ENCODE peak calls at places on chromosomes 2 and 18, in eight cellular contexts. One of them, this sample, is unnamed.

GRCh38 chr2:240605867-240606743 is 19.2 kb upstream of the GPR35 start:
- DNase-seq in IMR-90: no peak
- DNase-seq in OCI-LY7: no peak
- DNase-seq in A549: no peak
- DNase-seq in endothelial cell of umbilical vein: no peak
- DNase-seq in H9: no peak
- DNase-seq in HCT116: no peak
- DNase-seq in PC-9: no peak
- DNase-seq in this sample: peak

GRCh38 chr2:24400207-24400907 is 40.0 kb upstream of the ITSN2 start:
- DNase-seq in IMR-90: no peak
- DNase-seq in H9: no peak
- DNase-seq in PC-9: no peak
- DNase-seq in A549: no peak
- DNase-seq in HCT116: no peak
- DNase-seq in OCI-LY7: no peak
- DNase-seq in endothelial cell of umbilical vein: no peak
- DNase-seq in this sample: no peak

GRCh38 chr2:103788875-103789715 is 1027.3 kb downstream of the TMEM182 start:
- DNase-seq in OCI-LY7: no peak
- DNase-seq in endothelial cell of umbilical vein: no peak
- DNase-seq in IMR-90: no peak
- DNase-seq in PC-9: no peak
- DNase-seq in HCT116: no peak
- DNase-seq in A549: no peak
- DNase-seq in H9: peak
- DNase-seq in this sample: no peak

GRCh38 chr2:105747997-105748396 is 3.3 kb downstream of the NCK2 start:
- DNase-seq in HCT116: no peak
- DNase-seq in PC-9: no peak
- DNase-seq in OCI-LY7: no peak
- DNase-seq in H9: no peak
- DNase-seq in IMR-90: peak
- DNase-seq in endothelial cell of umbilical vein: no peak
- DNase-seq in A549: no peak
- DNase-seq in this sample: no peak

GRCh38 chr2:31688282-31688681 is 107.5 kb upstream of the SRD5A2 start:
- DNase-seq in IMR-90: no peak
- DNase-seq in H9: no peak
- DNase-seq in PC-9: no peak
- DNase-seq in OCI-LY7: peak
- DNase-seq in A549: no peak
- DNase-seq in endothelial cell of umbilical vein: no peak
- DNase-seq in HCT116: peak
- DNase-seq in this sample: no peak

GRCh38 chr2:170554278-170554955 is 160.7 kb upstream of the SP5 start:
- DNase-seq in PC-9: no peak
- DNase-seq in HCT116: no peak
- DNase-seq in IMR-90: no peak
- DNase-seq in H9: no peak
- DNase-seq in A549: no peak
- DNase-seq in endothelial cell of umbilical vein: peak
- DNase-seq in OCI-LY7: no peak
- DNase-seq in this sample: peak

GRCh38 chr18:5059540-5060032 is 137.5 kb downstream of the AKAIN1 start:
- DNase-seq in IMR-90: no peak
- DNase-seq in HCT116: no peak
- DNase-seq in PC-9: no peak
- DNase-seq in A549: no peak
- DNase-seq in H9: no peak
- DNase-seq in endothelial cell of umbilical vein: no peak
- DNase-seq in OCI-LY7: no peak
- DNase-seq in this sample: no peak

GRCh38 chr18:44791520-44791919 is 110.8 kb downstream of the SETBP1 start:
- DNase-seq in PC-9: no peak
- DNase-seq in H9: no peak
- DNase-seq in HCT116: no peak
- DNase-seq in OCI-LY7: no peak
- DNase-seq in IMR-90: no peak
- DNase-seq in A549: no peak
- DNase-seq in endothelial cell of umbilical vein: no peak
- DNase-seq in this sample: no peak

GRCh38 chr2:107264184-107264583 is 378.2 kb upstream of the ST6GAL2 start:
- DNase-seq in PC-9: no peak
- DNase-seq in A549: no peak
- DNase-seq in endothelial cell of umbilical vein: no peak
- DNase-seq in IMR-90: no peak
- DNase-seq in HCT116: no peak
- DNase-seq in H9: no peak
- DNase-seq in OCI-LY7: no peak
- DNase-seq in this sample: no peak

GRCh38 chr2:16652296-16653082 is 13.1 kb downstream of the CYRIA start:
- DNase-seq in HCT116: no peak
- DNase-seq in A549: no peak
- DNase-seq in H9: no peak
- DNase-seq in OCI-LY7: no peak
- DNase-seq in IMR-90: peak
- DNase-seq in PC-9: no peak
- DNase-seq in endothelial cell of umbilical vein: no peak
- DNase-seq in this sample: no peak

GRCh38 chr18:77068321-77068841 is 64.2 kb downstream of the MBP start:
- DNase-seq in H9: no peak
- DNase-seq in IMR-90: peak
- DNase-seq in endothelial cell of umbilical vein: no peak
- DNase-seq in A549: no peak
- DNase-seq in OCI-LY7: no peak
- DNase-seq in HCT116: no peak
- DNase-seq in PC-9: peak
- DNase-seq in this sample: no peak

GRCh38 chr2:9665903-9666302 is 35.1 kb upstream of the YWHAQ start:
- DNase-seq in IMR-90: peak
- DNase-seq in A549: no peak
- DNase-seq in HCT116: no peak
- DNase-seq in OCI-LY7: no peak
- DNase-seq in PC-9: no peak
- DNase-seq in H9: no peak
- DNase-seq in endothelial cell of umbilical vein: no peak
- DNase-seq in this sample: peak
- TF ChIP-seq CTCF in IMR-90: no peak
- TF ChIP-seq CTCF in A549: no peak
- TF ChIP-seq CTCF in HCT116: no peak
- TF ChIP-seq CTCF in OCI-LY7: no peak
- TF ChIP-seq CTCF in PC-9: no peak
- TF ChIP-seq CTCF in H9: no peak
- TF ChIP-seq CTCF in endothelial cell of umbilical vein: no peak
- TF ChIP-seq CTCF in this sample: no peak

GRCh38 chr18:58850784-58851469 is 13.8 kb upstream of the ZNF532 start:
- DNase-seq in OCI-LY7: no peak
- DNase-seq in A549: no peak
- DNase-seq in H9: no peak
- DNase-seq in IMR-90: no peak
- DNase-seq in PC-9: no peak
- DNase-seq in HCT116: no peak
- DNase-seq in endothelial cell of umbilical vein: no peak
- DNase-seq in this sample: no peak
- H3K4me2 ChIP-seq in OCI-LY7: no peak
- H3K4me2 ChIP-seq in A549: no peak
- H3K4me2 ChIP-seq in H9: peak
- H3K4me2 ChIP-seq in IMR-90: no peak
- H3K4me2 ChIP-seq in PC-9: peak
- H3K4me2 ChIP-seq in HCT116: no peak
- H3K4me2 ChIP-seq in endothelial cell of umbilical vein: no peak
- H3K4me2 ChIP-seq in this sample: no peak

GRCh38 chr2:218406209-218406948 is 6.7 kb downstream of the CTDSP1 start:
- DNase-seq in H9: peak
- DNase-seq in A549: peak
- DNase-seq in endothelial cell of umbilical vein: peak
- DNase-seq in HCT116: peak
- DNase-seq in IMR-90: peak
- DNase-seq in PC-9: peak
- DNase-seq in OCI-LY7: peak
- DNase-seq in this sample: peak
- TF ChIP-seq CTCF in H9: peak
- TF ChIP-seq CTCF in A549: peak
- TF ChIP-seq CTCF in endothelial cell of umbilical vein: peak
- TF ChIP-seq CTCF in HCT116: no peak
- TF ChIP-seq CTCF in IMR-90: peak
- TF ChIP-seq CTCF in PC-9: peak
- TF ChIP-seq CTCF in OCI-LY7: peak
- TF ChIP-seq CTCF in this sample: peak

GRCh38 chr2:86466306-86466705 is 25.1 kb downstream of the KDM3A start:
- DNase-seq in HCT116: no peak
- DNase-seq in IMR-90: no peak
- DNase-seq in endothelial cell of umbilical vein: no peak
- DNase-seq in OCI-LY7: no peak
- DNase-seq in A549: no peak
- DNase-seq in PC-9: no peak
- DNase-seq in H9: no peak
- DNase-seq in this sample: no peak

GRCh38 chr2:86461042-86461743 is 20.0 kb downstream of the KDM3A start:
- DNase-seq in PC-9: no peak
- DNase-seq in A549: no peak
- DNase-seq in OCI-LY7: no peak
- DNase-seq in endothelial cell of umbilical vein: no peak
- DNase-seq in H9: no peak
- DNase-seq in IMR-90: no peak
- DNase-seq in HCT116: no peak
- DNase-seq in this sample: no peak

GRCh38 chr2:86468162-86469033 is 27.2 kb downstream of the KDM3A start:
- DNase-seq in H9: no peak
- DNase-seq in IMR-90: no peak
- DNase-seq in PC-9: no peak
- DNase-seq in endothelial cell of umbilical vein: no peak
- DNase-seq in A549: no peak
- DNase-seq in OCI-LY7: no peak
- DNase-seq in HCT116: no peak
- DNase-seq in this sample: no peak

DNA sequence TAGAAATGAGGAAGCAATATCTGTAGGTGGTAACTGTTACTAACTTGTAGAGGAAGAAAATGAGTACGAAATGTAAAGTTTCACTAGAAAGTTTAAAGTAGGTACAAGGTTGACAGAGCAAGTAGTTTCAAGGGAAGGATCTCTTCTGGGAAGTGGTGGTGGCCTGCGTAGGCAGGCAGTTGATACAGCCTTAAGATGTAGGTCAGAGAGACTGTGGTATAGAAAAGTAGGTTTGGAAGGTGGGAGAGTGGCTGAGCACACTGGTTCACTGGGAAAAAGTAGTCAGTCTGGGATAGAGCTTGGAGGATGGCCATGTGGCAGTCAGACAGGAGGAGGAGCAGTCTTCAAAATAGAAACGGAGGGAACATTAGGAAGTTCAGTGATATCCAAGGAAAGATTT is 23.5 kb downstream of the KDM3A start:
- DNase-seq in A549: no peak
- DNase-seq in endothelial cell of umbilical vein: no peak
- DNase-seq in PC-9: no peak
- DNase-seq in OCI-LY7: no peak
- DNase-seq in IMR-90: no peak
- DNase-seq in H9: no peak
- DNase-seq in HCT116: no peak
- DNase-seq in this sample: no peak
- H3K4me2 ChIP-seq in A549: no peak
- H3K4me2 ChIP-seq in endothelial cell of umbilical vein: no peak
- H3K4me2 ChIP-seq in PC-9: no peak
- H3K4me2 ChIP-seq in OCI-LY7: no peak
- H3K4me2 ChIP-seq in IMR-90: no peak
- H3K4me2 ChIP-seq in H9: no peak
- H3K4me2 ChIP-seq in HCT116: no peak
- H3K4me2 ChIP-seq in this sample: no peak

DNA sequence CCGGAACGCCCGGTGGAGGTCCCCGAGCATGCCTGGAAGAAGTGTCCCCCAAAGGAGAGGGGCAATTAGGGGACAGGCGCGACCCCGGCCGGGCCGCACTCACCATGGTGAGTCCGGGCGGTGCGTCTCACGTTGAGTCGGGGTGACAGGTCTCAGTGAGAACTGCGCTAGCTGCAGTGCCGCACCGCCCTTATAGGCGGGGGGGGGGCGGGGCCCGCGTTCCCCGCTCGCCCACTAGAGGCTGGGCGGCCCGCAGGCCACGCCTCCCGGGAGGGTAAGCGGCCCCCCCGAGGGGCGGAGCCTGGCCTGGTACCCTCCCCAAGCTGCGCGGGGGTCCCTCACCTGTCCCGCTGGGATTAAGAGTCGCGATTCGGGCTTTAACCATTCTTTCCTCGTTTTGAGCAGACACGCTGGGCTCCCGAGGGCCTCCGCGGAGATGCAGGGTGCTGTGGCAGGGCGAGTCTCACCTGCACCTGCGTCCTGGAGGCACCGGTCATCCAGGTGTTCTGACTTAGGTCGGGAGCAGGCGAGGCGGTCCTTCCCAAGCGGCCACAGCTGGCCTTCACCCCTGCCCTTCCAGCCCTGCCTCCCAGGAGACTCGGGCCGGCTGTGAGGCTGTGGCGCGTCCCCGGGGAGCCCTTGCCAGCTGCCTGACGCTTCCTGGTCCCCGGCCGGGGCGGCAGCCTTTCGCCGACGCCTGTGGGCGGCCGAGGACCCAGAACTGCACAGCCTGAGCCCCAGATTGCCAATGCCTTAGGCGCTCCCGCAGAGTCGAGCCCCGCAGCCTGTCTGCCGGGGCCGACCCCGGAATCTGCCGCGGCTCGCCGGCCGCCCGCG is at the start of gene TUBA4A:
- DNase-seq in IMR-90: peak
- DNase-seq in HCT116: peak
- DNase-seq in PC-9: peak
- DNase-seq in OCI-LY7: peak
- DNase-seq in endothelial cell of umbilical vein: peak
- DNase-seq in H9: peak
- DNase-seq in A549: peak
- DNase-seq in this sample: peak
- TF ChIP-seq CTCF in IMR-90: no peak
- TF ChIP-seq CTCF in HCT116: no peak
- TF ChIP-seq CTCF in PC-9: no peak
- TF ChIP-seq CTCF in OCI-LY7: no peak
- TF ChIP-seq CTCF in endothelial cell of umbilical vein: no peak
- TF ChIP-seq CTCF in H9: peak
- TF ChIP-seq CTCF in A549: no peak
- TF ChIP-seq CTCF in this sample: no peak